ENCODE peak calls at places on chromosomes 3 and 15, in four cellular contexts. M is brain microvascular endothelial cell, P is endodermal cell, V is PC-9. U is an unnamed sample.

GRCh38 chr3:99637041-99637380 is 1.4 kb upstream of the COL8A1 start:
- DNase-seq in M (peak; percentile 74), P (peak; percentile 66), V (peak; percentile 38), U (no peak)

GRCh38 chr3:110881069-110881468 is 190.5 kb upstream of the NECTIN3 start:
- DNase-seq in M (peak; percentile 6), P (peak; percentile 65), V (peak; percentile 3), U (peak; percentile 84)

GRCh38 chr3:49554639-49555265 is 475 bp downstream of the BSN start:
- DNase-seq in M (no peak), P (peak; percentile 87), V (no peak), U (no peak)

GRCh38 chr3:15647629-15648167 is 46.2 kb downstream of the BTD start:
- DNase-seq in M (peak; percentile 97), P (no peak), V (peak; percentile 25), U (peak; percentile 89)

GRCh38 chr3:16350041-16350952 is 85.3 kb downstream of the OXNAD1 start:
- DNase-seq in M (peak; percentile 61), P (no peak), V (peak; percentile 3), U (peak; percentile 74)

GRCh38 chr15:95162967-95163531 is 931.7 kb downstream of the MCTP2 start:
- DNase-seq in M (peak; percentile 82), P (no peak), V (no peak), U (peak; percentile 82)

GRCh38 chr3:52323526-52324295 is 7.6 kb downstream of the DNAH1 start:
- DNase-seq in M (no peak), P (no peak), V (no peak), U (no peak)

GRCh38 chr3:134718736-134719135 is 67.9 kb upstream of the KY start:
- DNase-seq in M (no peak), P (no peak), V (no peak), U (no peak)

GRCh38 chr15:50009634-50010033 is 109.4 kb downstream of the ATP8B4 start:
- DNase-seq in M (no peak), P (no peak), V (no peak), U (no peak)

GRCh38 chr3:182837855-182838454 is 44.7 kb downstream of the ATP11B start:
- DNase-seq in M (no peak), P (no peak), V (no peak), U (peak; percentile 10)

GRCh38 chr15:50358805-50359204 is 3.8 kb upstream of the GABPB1 start:
- DNase-seq in M (peak; percentile 39), P (peak; percentile 66), V (no peak), U (no peak)

GRCh38 chr15:88646951-88647350 is 8.1 kb downstream of the ISG20 start:
- DNase-seq in M (no peak), P (no peak), V (no peak), U (no peak)

GRCh38 chr15:22980189-22981136 is at the start of gene CYFIP1:
- DNase-seq in M (peak; percentile 69), P (peak; percentile 94), V (peak; percentile 90), U (peak; percentile 76)

GRCh38 chr15:97728791-97729190 is 231.7 kb upstream of the ARRDC4 start:
- DNase-seq in M (no peak), P (no peak), V (no peak), U (no peak)

GRCh38 chr3:186932281-186933181 is 2.2 kb downstream of the ST6GAL1 start:
- DNase-seq in M (no peak), P (no peak), V (no peak), U (no peak)
- H3K27ac ChIP-seq in M (no peak overlapping the region), P (no peak overlapping the region), V (no peak overlapping the region), U (no peak overlapping the region)

GRCh38 chr3:173988912-173989311 is 591.4 kb downstream of the NLGN1 start:
- DNase-seq in M (no peak), P (no peak), V (no peak), U (no peak)

DNA sequence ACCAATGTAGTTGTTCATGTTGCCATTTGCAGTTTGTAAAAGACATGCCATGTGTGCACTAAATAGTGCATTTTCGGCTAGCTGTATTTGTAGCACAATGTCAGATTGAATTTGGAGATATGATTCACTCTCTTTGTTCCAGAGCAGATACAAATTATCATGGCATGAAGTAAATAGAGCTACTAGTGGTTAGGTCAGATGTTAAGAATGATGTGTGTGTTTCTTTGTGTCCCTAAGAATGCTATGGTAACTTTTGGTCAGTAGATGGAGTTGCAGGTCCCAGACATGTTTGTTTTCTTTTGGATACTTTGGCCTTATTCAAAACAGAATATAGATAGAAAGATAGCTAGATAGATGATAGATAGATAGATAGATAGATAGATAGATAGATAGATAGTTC is 595.8 kb downstream of the NLGN1 start:
- DNase-seq in M (peak; percentile 58), P (no peak), V (no peak), U (peak; percentile 52)
- TF ChIP-seq CTCF in M (peak; percentile 38), P (peak; percentile 72), V (peak; percentile 58), U (peak; percentile 61)

GRCh38 chr3:1093216-1093615 is 392 bp downstream of the CNTN6 start:
- DNase-seq in M (no peak), P (no peak), V (no peak), U (no peak)
- H3K27ac ChIP-seq in M (no peak overlapping the region), P (no peak overlapping the region), V (no peak overlapping the region), U (no peak overlapping the region)

GRCh38 chr3:123375014-123375940 is 73.6 kb downstream of the ADCY5 start:
- DNase-seq in M (no peak), P (peak; percentile 69), V (no peak), U (no peak)
- TF ChIP-seq CTCF in M (peak; percentile 30), P (peak; percentile 65), V (no peak), U (peak; percentile 25)